ENCODE peak calls at places on chromosomes 11 and 22, in nine cellular contexts. I is osteocyte, K is heart left ventricle, O is foreskin fibroblast, S is dorsolateral prefrontal cortex, F is nephron progenitor cell, C is body of pancreas, M is cardiac muscle cell, R is psoas muscle. P is an unnamed sample.

GRCh38 chr22:44669725-44670027 is 32.3 kb upstream of the PRR5 start:
- DNase-seq in I (no peak), K (no peak), O (no peak), S (no peak), F (no peak), C (no peak), M (peak), R (no peak), P (no peak)

GRCh38 chr11:33942954-33943353 is 51.1 kb upstream of the LMO2 start:
- DNase-seq in I (no peak), K (peak), O (peak), S (no peak), F (no peak), C (no peak), M (peak), R (peak), P (no peak)

GRCh38 chr11:6719588-6719987 is 36.4 kb upstream of the MRPL17 start:
- DNase-seq in I (no peak), K (no peak), O (no peak), S (no peak), F (no peak), C (no peak), M (peak), R (no peak), P (no peak)

GRCh38 chr22:31800065-31800464 is 46.2 kb downstream of the DEPDC5 start:
- DNase-seq in I (no peak), K (no peak), O (peak), S (no peak), F (no peak), C (no peak), M (no peak), R (no peak), P (no peak)

GRCh38 chr11:34206598-34207300 is 101.3 kb downstream of the NAT10 start:
- DNase-seq in I (no peak), K (no peak), O (no peak), S (no peak), F (peak), C (no peak), M (no peak), R (no peak), P (no peak)

GRCh38 chr11:85086511-85087284 is 540.4 kb downstream of the DLG2 start:
- DNase-seq in I (no peak), K (no peak), O (no peak), S (no peak), F (no peak), C (no peak), M (no peak), R (no peak), P (no peak)

GRCh38 chr11:5622802-5623201 is 2.0 kb upstream of the TRIM34 start:
- DNase-seq in I (no peak), K (no peak), O (no peak), S (no peak), F (no peak), C (no peak), M (no peak), R (no peak), P (no peak)

GRCh38 chr11:35953081-35953480 is 9.2 kb downstream of the LDLRAD3 start:
- DNase-seq in I (no peak), K (no peak), O (no peak), S (peak), F (peak), C (peak), M (no peak), R (peak), P (no peak)

GRCh38 chr22:29820941-29821789 is 16.9 kb downstream of the ASCC2 start:
- DNase-seq in I (no peak), K (peak), O (peak), S (no peak), F (no peak), C (peak), M (peak), R (peak), P (peak)

GRCh38 chr11:96169250-96169649 is 173.7 kb downstream of the MAML2 start:
- DNase-seq in I (no peak), K (no peak), O (no peak), S (no peak), F (no peak), C (no peak), M (no peak), R (no peak), P (no peak)

GRCh38 chr11:83574516-83574915 is 288.3 kb upstream of the CCDC90B start:
- DNase-seq in I (no peak), K (no peak), O (peak), S (no peak), F (no peak), C (no peak), M (no peak), R (no peak), P (no peak)

GRCh38 chr22:38456841-38457699 is 2.1 kb upstream of the KCNJ4 start:
- DNase-seq in I (no peak), K (no peak), O (no peak), S (peak), F (no peak), C (no peak), M (no peak), R (no peak), P (no peak)

GRCh38 chr11:60897496-60897895 is 8.9 kb downstream of the PRPF19 start:
- DNase-seq in I (no peak), K (no peak), O (no peak), S (no peak), F (no peak), C (no peak), M (no peak), R (no peak), P (no peak)

GRCh38 chr22:37331811-37332536 is 49.7 kb downstream of the CYTH4 start:
- DNase-seq in I (no peak), K (no peak), O (no peak), S (no peak), F (no peak), C (no peak), M (no peak), R (no peak), P (no peak)
- TF ChIP-seq CTCF in I (no peak), K (no peak), O (no peak), S (no peak), F (no peak), C (no peak), M (no peak), R (no peak), P (no peak)

DNA sequence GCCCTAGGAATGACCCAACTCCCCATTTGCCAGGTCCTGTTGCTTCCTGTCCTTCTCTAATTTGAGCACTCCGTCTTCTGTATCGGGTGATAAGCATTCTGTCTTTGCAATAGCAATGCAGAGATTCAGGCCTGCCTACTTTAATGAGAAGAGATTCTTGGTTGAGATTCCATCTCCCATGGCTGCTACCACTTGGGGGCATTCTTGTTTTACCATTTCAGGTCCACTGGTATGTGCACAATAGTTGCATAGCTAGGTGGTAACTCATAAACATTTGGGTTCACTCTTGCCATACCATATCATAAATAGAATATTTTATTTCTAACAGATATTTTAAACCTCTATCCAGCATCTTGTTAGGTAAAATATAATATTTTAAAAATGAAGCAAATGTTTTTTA is 34.4 kb upstream of the CALCB start:
- DNase-seq in I (no peak), K (no peak), O (peak), S (no peak), F (no peak), C (no peak), M (peak), R (no peak), P (no peak)
- TF ChIP-seq CTCF in I (no peak), K (no peak), O (no peak), S (no peak), F (no peak), C (no peak), M (no peak), R (peak), P (no peak)

GRCh38 chr11:116084511-116084910 is 580.3 kb upstream of the CADM1 start:
- DNase-seq in I (no peak), K (no peak), O (no peak), S (no peak), F (no peak), C (no peak), M (no peak), R (no peak), P (no peak)
- TF ChIP-seq CTCF in I (no peak), K (no peak), O (no peak), S (no peak), F (no peak), C (no peak), M (no peak), R (no peak), P (no peak)

GRCh38 chr11:134480129-134480652 is 68.1 kb upstream of the B3GAT1 start:
- DNase-seq in I (no peak), K (no peak), O (no peak), S (no peak), F (no peak), C (no peak), M (no peak), R (no peak), P (peak)
- TF ChIP-seq CTCF in I (no peak), K (no peak), O (no peak), S (no peak), F (no peak), C (no peak), M (no peak), R (no peak), P (no peak)

GRCh38 chr22:19204640-19205039 is 26.1 kb upstream of the SLC25A1 start:
- DNase-seq in I (no peak), K (no peak), O (no peak), S (no peak), F (no peak), C (no peak), M (no peak), R (no peak), P (no peak)
- TF ChIP-seq CTCF in I (no peak), K (no peak), O (no peak), S (no peak), F (no peak), C (no peak), M (no peak), R (no peak), P (no peak)